ENCODE peak calls at places on chromosomes 16 and 17, in seven cellular contexts. A is nucleus accumbens; R is stimulated activated CD4-positive, alpha-beta T cell treated with anti-CD3 and anti-CD28 coated beads, Interleukin-12 subunit alpha, Interleukin-12 subunit beta, amount 100 ng/mL, for 24 hours; H is T-helper 1 cell; C is stimulated activated CD8-positive, alpha-beta memory T cell treated with anti-CD3 and anti-CD28 coated beads, Interleukin-7, amount 100 ng/mL, for 1 hour; B is NCI-H1417; N is Daoy. W is an unnamed sample.

GRCh38 chr16:25950586-25951201 is 258.9 kb downstream of the HS3ST4 start:
- DNase-seq in H (no peak), C (no peak), R (no peak), N (no peak), B (no peak), A (no peak), W (no peak)

GRCh38 chr17:78609198-78609597 is 32.0 kb upstream of the DNAH17 start:
- DNase-seq in H (no peak), B (no peak), N (no peak), A (peak), R (no peak), C (no peak), W (no peak)

GRCh38 chr17:75350706-75351105 is 54.8 kb downstream of the GRB2 start:
- DNase-seq in C (no peak), B (no peak), H (no peak), A (no peak), R (no peak), N (no peak), W (no peak)

GRCh38 chr17:18921485-18921884 is 30.5 kb upstream of the SLC5A10 start:
- DNase-seq in A (no peak), R (no peak), N (no peak), B (no peak), C (no peak), H (no peak), W (no peak)

GRCh38 chr16:64215730-64216129 is 906.1 kb downstream of the CDH11 start:
- DNase-seq in N (no peak), R (no peak), B (no peak), H (no peak), A (no peak), C (no peak), W (no peak)

GRCh38 chr16:3188675-3188924 is 596 bp downstream of the OR1F1 start:
- DNase-seq in C (no peak), R (no peak), A (no peak), H (no peak), N (no peak), B (no peak), W (no peak)

GRCh38 chr16:22314661-22315626 is 17.7 kb downstream of the POLR3E start:
- DNase-seq in N (no peak), C (no peak), R (no peak), B (no peak), H (no peak), A (no peak), W (no peak)

GRCh38 chr16:1913327-1914083 is 4.7 kb downstream of the HS3ST6 start:
- DNase-seq in C (no peak), R (no peak), N (no peak), B (peak), A (no peak), H (no peak), W (peak)

GRCh38 chr17:7674934-7675333 is 12.4 kb downstream of the TP53 start:
- DNase-seq in R (no peak), A (no peak), N (no peak), H (no peak), B (no peak), C (no peak), W (no peak)

GRCh38 chr17:64459284-64459747 is 10.4 kb downstream of the MILR1 start:
- DNase-seq in N (peak), A (no peak), C (no peak), R (no peak), H (no peak), B (no peak), W (no peak)

GRCh38 chr17:16988749-16989229 is 16.9 kb upstream of the TNFRSF13B start:
- DNase-seq in N (no peak), H (no peak), C (no peak), R (no peak), A (no peak), B (no peak), W (no peak)

GRCh38 chr17:4498461-4499397 is at the start of gene SPNS2:
- DNase-seq in C (no peak), R (peak), A (peak), H (peak), N (peak), B (peak), W (peak)

GRCh38 chr17:72373910-72374741 is 253.3 kb downstream of the SOX9 start:
- DNase-seq in R (no peak), A (peak), N (peak), B (no peak), C (no peak), H (no peak), W (peak)

GRCh38 chr17:27804113-27804512 is 3.8 kb upstream of the NOS2 start:
- DNase-seq in C (no peak), A (no peak), H (no peak), B (no peak), N (no peak), R (no peak), W (no peak)

GRCh38 chr17:41848788-41849187 is 11.2 kb downstream of the KLHL10 start:
- DNase-seq in B (no peak), H (no peak), C (no peak), A (no peak), R (no peak), N (no peak), W (peak)

GRCh38 chr16:75928295-75928694 is 202.0 kb upstream of the CPHXL start:
- DNase-seq in N (no peak), A (no peak), R (no peak), C (no peak), H (no peak), B (no peak), W (no peak)

GRCh38 chr16:85151603-85152413 is 39.5 kb upstream of the CIBAR2 start:
- DNase-seq in R (no peak), H (no peak), C (no peak), N (peak), A (peak), B (no peak), W (no peak)

GRCh38 chr17:5563451-5563850 is 20.9 kb downstream of the NLRP1 start:
- DNase-seq in N (no peak), R (no peak), H (no peak), B (no peak), C (no peak), A (no peak), W (no peak)